ENCODE peak calls at places on chromosome 20, in four cellular contexts. Y is NCI-H1105 treated with DMSO at 0.1 percent for 48 hours; T is kidney; C is activated CD4-positive, CD25-positive, alpha-beta regulatory T cell treated with anti-CD3 and anti-CD28 coated beads, Interleukin-2, amount 50 U/mL, for 72 hours. X is an unnamed sample.

GRCh38 chr20:58613061-58613854 is 37.8 kb upstream of the STX16 start:
- DNase-seq in Y (no peak), T (no peak), C (no peak), X (no peak)

GRCh38 chr20:5020760-5021159 is 19.4 kb upstream of the SLC23A2 start:
- DNase-seq in Y (no peak), T (no peak), C (no peak), X (no peak)

GRCh38 chr20:36130316-36130865 is 24.1 kb upstream of the EPB41L1 start:
- DNase-seq in Y (no peak), T (no peak), C (no peak), X (no peak)

GRCh38 chr20:39041067-39041466 is 78.9 kb downstream of the DHX35 start:
- DNase-seq in Y (no peak), T (peak), C (no peak), X (no peak)

GRCh38 chr20:57834306-57834863 is 124.6 kb upstream of the PMEPA1 start:
- DNase-seq in Y (no peak), T (no peak), C (no peak), X (no peak)

GRCh38 chr20:59258103-59258705 is 42.2 kb upstream of the EDN3 start:
- DNase-seq in Y (no peak), T (no peak), C (no peak), X (no peak)

GRCh38 chr20:23680151-23680550 is 8.7 kb downstream of the CST4 start:
- DNase-seq in Y (no peak), T (no peak), C (no peak), X (no peak)

GRCh38 chr20:19924255-19924654 is 92.9 kb upstream of the NAA20 start:
- DNase-seq in Y (no peak), T (no peak), C (no peak), X (no peak)

GRCh38 chr20:25072226-25072811 is 9.6 kb downstream of the VSX1 start:
- DNase-seq in Y (no peak), T (no peak), C (no peak), X (no peak)

GRCh38 chr20:24392612-24393011 is 76.8 kb upstream of the SYNDIG1 start:
- DNase-seq in Y (no peak), T (no peak), C (no peak), X (no peak)

GRCh38 chr20:34943808-34944568 is 11.6 kb downstream of the GSS start:
- DNase-seq in Y (no peak), T (no peak), C (no peak), X (no peak)

GRCh38 chr20:5991623-5992441 is 41.4 kb downstream of the MCM8 start:
- DNase-seq in Y (no peak), T (no peak), C (no peak), X (no peak)

GRCh38 chr20:54980321-54980960 is 505.0 kb downstream of the DOK5 start:
- DNase-seq in Y (peak), T (no peak), C (no peak), X (no peak)

GRCh38 chr20:25858495-25859425 is 162.1 kb upstream of the ZNF337 start:
- DNase-seq in Y (no peak), T (peak), C (no peak), X (no peak)

GRCh38 chr20:25622450-25623224 is 1.2 kb downstream of the NANP start:
- DNase-seq in Y (no peak), T (no peak), C (no peak), X (no peak)

GRCh38 chr20:32518593-32519366 is 66.4 kb downstream of the NOL4L start:
- DNase-seq in Y (no peak), T (peak), C (no peak), X (no peak)

GRCh38 chr20:5612476-5613291 is 137.5 kb upstream of the SHLD1 start:
- DNase-seq in Y (no peak), T (no peak), C (no peak), X (no peak)

GRCh38 chr20:53163486-53163885 is 191.3 kb downstream of the TSHZ2 start:
- DNase-seq in Y (no peak), T (no peak), C (no peak), X (no peak)

GRCh38 chr20:61435184-61435822 is 183.2 kb downstream of the CDH4 start:
- DNase-seq in Y (no peak), T (no peak), C (no peak), X (no peak)

GRCh38 chr20:8389381-8390368 is 257.6 kb downstream of the PLCB1 start:
- DNase-seq in Y (peak), T (no peak), C (no peak), X (no peak)

GRCh38 chr20:57964011-57964862 is 254.4 kb upstream of the PMEPA1 start:
- DNase-seq in Y (no peak), T (no peak), C (no peak), X (peak)

GRCh38 chr20:1809121-1809520 is 86.1 kb upstream of the SIRPA start:
- DNase-seq in Y (no peak), T (no peak), C (no peak), X (no peak)

GRCh38 chr20:37498066-37498702 is 22.9 kb upstream of the NNAT start:
- DNase-seq in Y (no peak), T (no peak), C (no peak), X (no peak)

GRCh38 chr20:42130810-42131596 is 512.8 kb upstream of the CHD6 start:
- DNase-seq in Y (no peak), T (no peak), C (no peak), X (no peak)

GRCh38 chr20:9488063-9488462 is 26.3 kb upstream of the LAMP5 start:
- DNase-seq in Y (no peak), T (no peak), C (no peak), X (peak)

GRCh38 chr20:45365444-45365970 is 2.6 kb downstream of the SYS1 start:
- DNase-seq in Y (no peak), T (no peak), C (peak), X (no peak)

GRCh38 chr20:6524305-6524704 is 243.2 kb upstream of the BMP2 start:
- DNase-seq in Y (no peak), T (no peak), C (no peak), X (no peak)

GRCh38 chr20:62860924-62861691 is 514 bp downstream of the TCFL5 start:
- DNase-seq in Y (peak), T (peak), C (peak), X (no peak)

GRCh38 chr20:36827541-36828279 is 48.2 kb upstream of the TLDC2 start:
- DNase-seq in Y (no peak), T (no peak), C (no peak), X (no peak)

GRCh38 chr20:48196486-48196885 is 411.2 kb upstream of the SULF2 start:
- DNase-seq in Y (no peak), T (no peak), C (no peak), X (no peak)